ENCODE peak calls at places on chromosome 1, in seven cellular contexts. One of them, this sample, is unnamed.

GRCh38 chr1:19969898-19970660 is 9.3 kb downstream of the PLA2G2A start:
- DNase-seq in naive thymus-derived CD4-positive, alpha-beta T cell: no peak
- DNase-seq in stomach: no peak
- DNase-seq in mammary epithelial cell: no peak
- DNase-seq in gastrocnemius medialis: no peak
- DNase-seq in adipocyte: peak; percentile 8
- DNase-seq in AG04450: no peak
- DNase-seq in this sample: peak; percentile 39

GRCh38 chr1:16162163-16162822 is 6.4 kb upstream of the EPHA2 start:
- DNase-seq in naive thymus-derived CD4-positive, alpha-beta T cell: peak; percentile 75
- DNase-seq in stomach: peak; percentile 71
- DNase-seq in mammary epithelial cell: no peak
- DNase-seq in gastrocnemius medialis: no peak
- DNase-seq in adipocyte: no peak
- DNase-seq in AG04450: no peak
- DNase-seq in this sample: no peak

GRCh38 chr1:31591425-31592093 is 15.2 kb downstream of the TINAGL1 start:
- DNase-seq in naive thymus-derived CD4-positive, alpha-beta T cell: no peak
- DNase-seq in stomach: no peak
- DNase-seq in mammary epithelial cell: peak; percentile 76
- DNase-seq in gastrocnemius medialis: no peak
- DNase-seq in adipocyte: peak; percentile 55
- DNase-seq in AG04450: no peak
- DNase-seq in this sample: peak; percentile 48

GRCh38 chr1:202289009-202289408 is 52.7 kb downstream of the UBE2T start:
- DNase-seq in naive thymus-derived CD4-positive, alpha-beta T cell: no peak
- DNase-seq in stomach: no peak
- DNase-seq in mammary epithelial cell: no peak
- DNase-seq in gastrocnemius medialis: peak; percentile 30
- DNase-seq in adipocyte: no peak
- DNase-seq in AG04450: no peak
- DNase-seq in this sample: no peak

GRCh38 chr1:32005522-32005921 is 8.1 kb upstream of the KHDRBS1 start:
- DNase-seq in naive thymus-derived CD4-positive, alpha-beta T cell: no peak
- DNase-seq in stomach: no peak
- DNase-seq in mammary epithelial cell: no peak
- DNase-seq in gastrocnemius medialis: no peak
- DNase-seq in adipocyte: no peak
- DNase-seq in AG04450: no peak
- DNase-seq in this sample: no peak

GRCh38 chr1:9293512-9294439 is 1.1 kb downstream of the SPSB1 start:
- DNase-seq in naive thymus-derived CD4-positive, alpha-beta T cell: peak; percentile 41
- DNase-seq in stomach: peak; percentile 33
- DNase-seq in mammary epithelial cell: no peak
- DNase-seq in gastrocnemius medialis: no peak
- DNase-seq in adipocyte: peak; percentile 77
- DNase-seq in AG04450: no peak
- DNase-seq in this sample: peak; percentile 64

GRCh38 chr1:179706339-179706941 is 36.7 kb upstream of the FAM163A start:
- DNase-seq in naive thymus-derived CD4-positive, alpha-beta T cell: peak; percentile 71
- DNase-seq in stomach: peak; percentile 53
- DNase-seq in mammary epithelial cell: peak; percentile 32
- DNase-seq in gastrocnemius medialis: no peak
- DNase-seq in adipocyte: peak; percentile 84
- DNase-seq in AG04450: peak; percentile 38
- DNase-seq in this sample: peak; percentile 70

GRCh38 chr1:180150982-180151381 is 3.7 kb upstream of the QSOX1 start:
- DNase-seq in naive thymus-derived CD4-positive, alpha-beta T cell: no peak
- DNase-seq in stomach: no peak
- DNase-seq in mammary epithelial cell: no peak
- DNase-seq in gastrocnemius medialis: no peak
- DNase-seq in adipocyte: peak; percentile 48
- DNase-seq in AG04450: no peak
- DNase-seq in this sample: peak; percentile 36

GRCh38 chr1:236313412-236313811 is 31.7 kb upstream of the ERO1B start:
- DNase-seq in naive thymus-derived CD4-positive, alpha-beta T cell: no peak
- DNase-seq in stomach: no peak
- DNase-seq in mammary epithelial cell: no peak
- DNase-seq in gastrocnemius medialis: no peak
- DNase-seq in adipocyte: no peak
- DNase-seq in AG04450: no peak
- DNase-seq in this sample: no peak

GRCh38 chr1:206933333-206933945 is 11.7 kb upstream of the FCMR start:
- DNase-seq in naive thymus-derived CD4-positive, alpha-beta T cell: peak; percentile 63
- DNase-seq in stomach: peak; percentile 57
- DNase-seq in mammary epithelial cell: no peak
- DNase-seq in gastrocnemius medialis: no peak
- DNase-seq in adipocyte: no peak
- DNase-seq in AG04450: no peak
- DNase-seq in this sample: peak; percentile 33

GRCh38 chr1:4830756-4831155 is 176.3 kb downstream of the AJAP1 start:
- DNase-seq in naive thymus-derived CD4-positive, alpha-beta T cell: no peak
- DNase-seq in stomach: no peak
- DNase-seq in mammary epithelial cell: no peak
- DNase-seq in gastrocnemius medialis: no peak
- DNase-seq in adipocyte: no peak
- DNase-seq in AG04450: no peak
- DNase-seq in this sample: no peak

GRCh38 chr1:100626397-100626796 is 88.5 kb downstream of the GPR88 start:
- DNase-seq in naive thymus-derived CD4-positive, alpha-beta T cell: no peak
- DNase-seq in stomach: no peak
- DNase-seq in mammary epithelial cell: peak; percentile 38
- DNase-seq in gastrocnemius medialis: no peak
- DNase-seq in adipocyte: no peak
- DNase-seq in AG04450: no peak
- DNase-seq in this sample: peak; percentile 33

GRCh38 chr1:6424619-6425593 is at the start of gene ESPN:
- DNase-seq in naive thymus-derived CD4-positive, alpha-beta T cell: no peak
- DNase-seq in stomach: no peak
- DNase-seq in mammary epithelial cell: no peak
- DNase-seq in gastrocnemius medialis: no peak
- DNase-seq in adipocyte: peak; percentile 22
- DNase-seq in AG04450: no peak
- DNase-seq in this sample: peak; percentile 37

GRCh38 chr1:161068306-161069200 is 1.1 kb downstream of the ARHGAP30 start:
- DNase-seq in naive thymus-derived CD4-positive, alpha-beta T cell: peak; percentile 84
- DNase-seq in stomach: peak; percentile 62
- DNase-seq in mammary epithelial cell: no peak
- DNase-seq in gastrocnemius medialis: peak; percentile 49
- DNase-seq in adipocyte: no peak
- DNase-seq in AG04450: no peak
- DNase-seq in this sample: no peak

GRCh38 chr1:167544447-167544846 is 9.1 kb downstream of the CREG1 start:
- DNase-seq in naive thymus-derived CD4-positive, alpha-beta T cell: no peak
- DNase-seq in stomach: peak; percentile 37
- DNase-seq in mammary epithelial cell: peak; percentile 95
- DNase-seq in gastrocnemius medialis: no peak
- DNase-seq in adipocyte: no peak
- DNase-seq in AG04450: no peak
- DNase-seq in this sample: no peak

GRCh38 chr1:223652436-223652901 is 13.0 kb downstream of the CAPN8 start:
- DNase-seq in naive thymus-derived CD4-positive, alpha-beta T cell: no peak
- DNase-seq in stomach: no peak
- DNase-seq in mammary epithelial cell: peak; percentile 91
- DNase-seq in gastrocnemius medialis: peak; percentile 27
- DNase-seq in adipocyte: no peak
- DNase-seq in AG04450: no peak
- DNase-seq in this sample: peak; percentile 10

GRCh38 chr1:54053745-54054437 is 483 bp downstream of the TCEANC2 start:
- DNase-seq in naive thymus-derived CD4-positive, alpha-beta T cell: peak; percentile 7
- DNase-seq in stomach: no peak
- DNase-seq in mammary epithelial cell: peak; percentile 12
- DNase-seq in gastrocnemius medialis: no peak
- DNase-seq in adipocyte: peak; percentile 45
- DNase-seq in AG04450: no peak
- DNase-seq in this sample: peak; percentile 68

GRCh38 chr1:3914911-3915310 is 14.8 kb upstream of the C1orf174 start:
- DNase-seq in naive thymus-derived CD4-positive, alpha-beta T cell: no peak
- DNase-seq in stomach: no peak
- DNase-seq in mammary epithelial cell: no peak
- DNase-seq in gastrocnemius medialis: no peak
- DNase-seq in adipocyte: no peak
- DNase-seq in AG04450: no peak
- DNase-seq in this sample: no peak

GRCh38 chr1:230385173-230385480 is 41.0 kb downstream of the PGBD5 start:
- DNase-seq in naive thymus-derived CD4-positive, alpha-beta T cell: no peak
- DNase-seq in stomach: no peak
- DNase-seq in mammary epithelial cell: no peak
- DNase-seq in gastrocnemius medialis: no peak
- DNase-seq in adipocyte: no peak
- DNase-seq in AG04450: no peak
- DNase-seq in this sample: no peak

GRCh38 chr1:36111151-36111550 is 13.9 kb downstream of the COL8A2 start:
- DNase-seq in naive thymus-derived CD4-positive, alpha-beta T cell: no peak
- DNase-seq in stomach: no peak
- DNase-seq in mammary epithelial cell: no peak
- DNase-seq in gastrocnemius medialis: no peak
- DNase-seq in adipocyte: no peak
- DNase-seq in AG04450: no peak
- DNase-seq in this sample: no peak

GRCh38 chr1:96845464-96845863 is 123.9 kb downstream of the PTBP2 start:
- DNase-seq in naive thymus-derived CD4-positive, alpha-beta T cell: no peak
- DNase-seq in stomach: peak; percentile 47
- DNase-seq in mammary epithelial cell: peak; percentile 12
- DNase-seq in gastrocnemius medialis: no peak
- DNase-seq in adipocyte: no peak
- DNase-seq in AG04450: no peak
- DNase-seq in this sample: peak; percentile 7

GRCh38 chr1:29361686-29362085 is 125.4 kb downstream of the PTPRU start:
- DNase-seq in naive thymus-derived CD4-positive, alpha-beta T cell: no peak
- DNase-seq in stomach: no peak
- DNase-seq in mammary epithelial cell: peak; percentile 11
- DNase-seq in gastrocnemius medialis: no peak
- DNase-seq in adipocyte: no peak
- DNase-seq in AG04450: no peak
- DNase-seq in this sample: no peak

GRCh38 chr1:202272446-202272845 is 69.3 kb downstream of the UBE2T start:
- DNase-seq in naive thymus-derived CD4-positive, alpha-beta T cell: no peak
- DNase-seq in stomach: peak; percentile 17
- DNase-seq in mammary epithelial cell: no peak
- DNase-seq in gastrocnemius medialis: no peak
- DNase-seq in adipocyte: no peak
- DNase-seq in AG04450: no peak
- DNase-seq in this sample: no peak

GRCh38 chr1:154420172-154420571 is 15.0 kb downstream of the IL6R start:
- DNase-seq in naive thymus-derived CD4-positive, alpha-beta T cell: no peak
- DNase-seq in stomach: peak; percentile 72
- DNase-seq in mammary epithelial cell: peak; percentile 71
- DNase-seq in gastrocnemius medialis: peak; percentile 99
- DNase-seq in adipocyte: peak; percentile 75
- DNase-seq in AG04450: no peak
- DNase-seq in this sample: peak; percentile 96

GRCh38 chr1:173467426-173467825 is 9.7 kb upstream of the PRDX6 start:
- DNase-seq in naive thymus-derived CD4-positive, alpha-beta T cell: no peak
- DNase-seq in stomach: no peak
- DNase-seq in mammary epithelial cell: no peak
- DNase-seq in gastrocnemius medialis: no peak
- DNase-seq in adipocyte: no peak
- DNase-seq in AG04450: no peak
- DNase-seq in this sample: peak; percentile 21
- H3K9me3 ChIP-seq in naive thymus-derived CD4-positive, alpha-beta T cell: no peaks in the 10 kb centered on the region
- H3K9me3 ChIP-seq in stomach: peaks cover 14% of the 10 kb centered on the region
- H3K9me3 ChIP-seq in mammary epithelial cell: peaks cover 13% of the 10 kb centered on the region
- H3K9me3 ChIP-seq in gastrocnemius medialis: no peaks in the 10 kb centered on the region
- H3K9me3 ChIP-seq in adipocyte: peaks cover 4% of the 10 kb centered on the region
- H3K9me3 ChIP-seq in AG04450: peaks cover 9% of the 10 kb centered on the region
- H3K9me3 ChIP-seq in this sample: no peaks in the 10 kb centered on the region

GRCh38 chr1:2913091-2913490 is 108.2 kb upstream of the ACTRT2 start:
- DNase-seq in naive thymus-derived CD4-positive, alpha-beta T cell: no peak
- DNase-seq in stomach: no peak
- DNase-seq in mammary epithelial cell: no peak
- DNase-seq in gastrocnemius medialis: no peak
- DNase-seq in adipocyte: no peak
- DNase-seq in AG04450: no peak
- DNase-seq in this sample: no peak
- H3K9me3 ChIP-seq in naive thymus-derived CD4-positive, alpha-beta T cell: no peaks in the 10 kb centered on the region
- H3K9me3 ChIP-seq in stomach: no peaks in the 10 kb centered on the region
- H3K9me3 ChIP-seq in mammary epithelial cell: peaks cover 59% of the 10 kb centered on the region
- H3K9me3 ChIP-seq in gastrocnemius medialis: no peaks in the 10 kb centered on the region
- H3K9me3 ChIP-seq in adipocyte: no peaks in the 10 kb centered on the region
- H3K9me3 ChIP-seq in AG04450: peaks cover 100% of the 10 kb centered on the region
- H3K9me3 ChIP-seq in this sample: no peaks in the 10 kb centered on the region

DNA sequence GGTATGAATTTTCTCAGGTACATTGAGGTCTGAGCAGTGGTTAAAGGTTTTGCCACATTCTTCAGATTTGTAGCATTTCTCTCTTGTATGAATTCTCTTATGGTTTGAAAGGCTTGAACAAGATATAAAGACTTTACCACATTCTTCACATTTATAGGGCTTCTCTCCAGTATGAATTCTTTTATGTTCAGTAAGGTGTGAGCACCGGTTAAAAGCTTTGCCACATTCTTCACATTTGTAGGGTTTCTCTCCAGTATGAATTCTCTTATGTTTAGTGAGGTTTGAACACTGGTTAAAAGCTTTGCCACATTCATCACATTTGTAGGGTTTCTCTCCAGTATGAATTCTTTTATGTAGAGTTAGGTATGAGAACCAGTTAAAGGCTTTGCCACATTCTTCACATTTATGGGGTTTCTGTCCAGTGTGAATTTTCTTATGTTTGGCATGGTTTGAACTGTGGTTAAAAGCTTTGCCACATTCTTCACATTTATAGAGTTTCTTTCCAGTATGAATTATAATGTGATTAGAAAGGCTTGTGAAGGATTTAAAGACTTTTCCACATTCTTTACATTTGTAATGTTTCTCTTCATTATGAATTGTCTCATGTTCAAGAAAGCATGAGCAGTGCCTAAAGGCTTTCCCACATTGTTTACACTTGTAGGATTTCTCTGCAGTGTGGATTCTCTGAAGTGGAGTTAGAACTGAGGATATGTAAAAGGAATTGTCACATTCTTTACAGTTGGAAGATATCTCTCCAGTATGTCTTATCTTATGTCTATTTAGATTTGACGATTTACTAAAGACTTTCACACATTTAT is 18.4 kb upstream of the ZNF124 start:
- DNase-seq in naive thymus-derived CD4-positive, alpha-beta T cell: no peak
- DNase-seq in stomach: no peak
- DNase-seq in mammary epithelial cell: no peak
- DNase-seq in gastrocnemius medialis: no peak
- DNase-seq in adipocyte: no peak
- DNase-seq in AG04450: no peak
- DNase-seq in this sample: no peak
- H3K9me3 ChIP-seq in naive thymus-derived CD4-positive, alpha-beta T cell: peaks cover 9% of the 10 kb centered on the region
- H3K9me3 ChIP-seq in stomach: peaks cover 99% of the 10 kb centered on the region
- H3K9me3 ChIP-seq in mammary epithelial cell: peaks cover 50% of the 10 kb centered on the region
- H3K9me3 ChIP-seq in gastrocnemius medialis: peaks cover 3% of the 10 kb centered on the region
- H3K9me3 ChIP-seq in adipocyte: peaks cover 96% of the 10 kb centered on the region
- H3K9me3 ChIP-seq in AG04450: peaks cover 16% of the 10 kb centered on the region
- H3K9me3 ChIP-seq in this sample: peaks cover 8% of the 10 kb centered on the region

DNA sequence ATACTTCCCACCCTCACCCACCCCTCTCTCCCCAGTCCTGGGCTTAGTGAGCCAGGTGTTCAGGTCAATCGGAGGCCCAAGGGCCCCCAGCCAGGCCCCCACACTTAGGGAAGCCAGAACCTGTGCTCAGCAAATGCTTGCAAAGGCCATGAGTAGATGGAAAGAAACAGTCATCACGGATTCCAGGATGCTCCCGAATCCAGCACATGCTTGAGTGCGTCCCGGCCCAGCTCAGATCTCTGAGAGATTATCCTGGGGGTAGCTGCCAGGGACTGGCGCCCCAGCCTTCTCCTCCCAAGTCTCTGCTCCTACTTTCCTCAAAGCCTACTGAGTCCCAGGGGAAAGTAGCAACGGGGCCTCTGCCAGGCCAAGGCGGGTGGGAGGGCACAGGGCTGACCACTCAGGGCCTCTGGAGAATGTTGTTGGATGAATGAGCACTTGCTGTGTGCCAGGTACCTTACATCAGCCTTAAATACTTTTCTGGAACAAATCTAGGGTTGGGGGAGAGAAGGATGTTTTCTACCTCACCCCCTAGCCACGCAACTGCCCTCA is 119.4 kb upstream of the ZBTB40 start:
- DNase-seq in naive thymus-derived CD4-positive, alpha-beta T cell: no peak
- DNase-seq in stomach: no peak
- DNase-seq in mammary epithelial cell: no peak
- DNase-seq in gastrocnemius medialis: no peak
- DNase-seq in adipocyte: no peak
- DNase-seq in AG04450: no peak
- DNase-seq in this sample: peak; percentile 65
- H3K9me3 ChIP-seq in naive thymus-derived CD4-positive, alpha-beta T cell: no peaks in the 10 kb centered on the region
- H3K9me3 ChIP-seq in stomach: no peaks in the 10 kb centered on the region
- H3K9me3 ChIP-seq in mammary epithelial cell: no peaks in the 10 kb centered on the region
- H3K9me3 ChIP-seq in gastrocnemius medialis: no peaks in the 10 kb centered on the region
- H3K9me3 ChIP-seq in adipocyte: peaks cover 6% of the 10 kb centered on the region
- H3K9me3 ChIP-seq in AG04450: peaks cover 4% of the 10 kb centered on the region
- H3K9me3 ChIP-seq in this sample: no peaks in the 10 kb centered on the region